ENCODE peak calls at places on chromosomes 5 and 9, in eight cellular contexts. H, I, O, Z, L, X, J and U are unnamed samples.
A peak's percentile ranks its signal among the peaks of the same experiment; 100 is the strongest.

GRCh38 chr9:69580582-69580945 is 91.6 kb downstream of the APBA1 start:
- DNase-seq in H (no peak), I (no peak), O (no peak), Z (no peak), L (no peak), X (no peak), J (no peak), U (no peak)

GRCh38 chr5:93141969-93142368 is 439.1 kb downstream of the NR2F1-AS1 start:
- DNase-seq in H (no peak), I (no peak), O (no peak), Z (no peak), L (no peak), X (no peak), J (no peak), U (no peak)

GRCh38 chr5:116498478-116498877 is 76.1 kb downstream of the SEMA6A start:
- DNase-seq in H (no peak), I (no peak), O (no peak), Z (no peak), L (no peak), X (no peak), J (no peak), U (no peak)

GRCh38 chr9:93676310-93677054 is 100.1 kb downstream of the PHF2 start:
- DNase-seq in H (no peak), I (no peak), O (no peak), Z (no peak), L (peak; percentile 71), X (no peak), J (no peak), U (no peak)

GRCh38 chr5:56142620-56143431 is 90.3 kb downstream of the ANKRD55 start:
- DNase-seq in H (no peak), I (peak; percentile 18), O (no peak), Z (no peak), L (no peak), X (no peak), J (no peak), U (peak; percentile 33)

GRCh38 chr5:179163236-179164155 is 103.3 kb downstream of the ZNF354C start:
- DNase-seq in H (no peak), I (no peak), O (no peak), Z (no peak), L (peak; percentile 67), X (no peak), J (no peak), U (no peak)

GRCh38 chr5:6399978-6400910 is 21.9 kb upstream of the MED10 start:
- DNase-seq in H (no peak), I (peak; percentile 82), O (no peak), Z (no peak), L (no peak), X (no peak), J (no peak), U (no peak)

GRCh38 chr9:33416996-33417395 is 14.6 kb upstream of the AQP7 start:
- DNase-seq in H (no peak), I (no peak), O (no peak), Z (no peak), L (no peak), X (no peak), J (no peak), U (no peak)

GRCh38 chr5:150458819-150459557 is 9.4 kb upstream of the RPS14 start:
- DNase-seq in H (no peak), I (peak; percentile 75), O (no peak), Z (no peak), L (peak; percentile 92), X (no peak), J (peak; percentile 72), U (peak; percentile 61)

GRCh38 chr5:79284852-79285251 is 48.9 kb downstream of the JMY start:
- DNase-seq in H (no peak), I (no peak), O (no peak), Z (no peak), L (no peak), X (no peak), J (no peak), U (no peak)

GRCh38 chr5:93246093-93246855 is 334.7 kb downstream of the NR2F1-AS1 start:
- DNase-seq in H (peak; percentile 18), I (no peak), O (no peak), Z (no peak), L (no peak), X (peak; percentile 86), J (peak; percentile 82), U (no peak)

GRCh38 chr5:60712950-60713349 is 13.0 kb upstream of the DEPDC1B start:
- DNase-seq in H (no peak), I (no peak), O (no peak), Z (no peak), L (no peak), X (no peak), J (no peak), U (no peak)

GRCh38 chr9:21965401-21965951 is 28.7 kb downstream of the CDKN2A start:
- DNase-seq in H (no peak), I (peak; percentile 80), O (no peak), Z (peak; percentile 74), L (no peak), X (no peak), J (peak; percentile 61), U (peak; percentile 63)

GRCh38 chr9:104748359-104749031 is 1.0 kb downstream of the NIPSNAP3A start:
- DNase-seq in H (no peak), I (peak; percentile 29), O (no peak), Z (peak; percentile 30), L (no peak), X (no peak), J (no peak), U (no peak)

GRCh38 chr5:89313804-89314588 is 431.0 kb upstream of the MEF2C start:
- DNase-seq in H (no peak), I (peak; percentile 70), O (peak; percentile 2), Z (peak; percentile 61), L (no peak), X (peak; percentile 55), J (no peak), U (no peak)

GRCh38 chr9:109730228-109730627 is 49.8 kb upstream of the PALM2AKAP2 start:
- DNase-seq in H (no peak), I (peak; percentile 37), O (peak; percentile 18), Z (no peak), L (no peak), X (no peak), J (no peak), U (no peak)

GRCh38 chr9:109498195-109499060 is at the start of gene PTPN3:
- DNase-seq in H (no peak), I (peak; percentile 18), O (no peak), Z (no peak), L (no peak), X (no peak), J (no peak), U (peak; percentile 59)

GRCh38 chr9:24832307-24832706 is 286.6 kb upstream of the IZUMO3 start:
- DNase-seq in H (peak; percentile 8), I (no peak), O (no peak), Z (no peak), L (no peak), X (no peak), J (no peak), U (no peak)

GRCh38 chr5:132873119-132873929 is at the start of gene LEAP2:
- DNase-seq in H (no peak), I (no peak), O (no peak), Z (no peak), L (no peak), X (no peak), J (no peak), U (no peak)